ENCODE peak calls at places on chromosomes 6 and 20, in six cellular contexts. L is HS-27A; D is CD4-positive, alpha-beta memory T cell; E is Kasumi-1; I is AG09319; V is small intestine. Q is an unnamed sample.
A peak's percentile ranks its signal among the peaks of the same experiment; 100 is the strongest.

GRCh38 chr20:46348231-46348803 is 40.0 kb upstream of the CDH22 start:
- DNase-seq in L (no peak), D (no peak), E (no peak), I (no peak), V (no peak), Q (no peak)

GRCh38 chr20:58718729-58719128 is 26.1 kb downstream of the NPEPL1 start:
- DNase-seq in L (no peak), D (no peak), E (no peak), I (no peak), V (no peak), Q (no peak)

GRCh38 chr6:10720229-10720959 is 2.5 kb upstream of the TMEM14C start:
- DNase-seq in L (no peak), D (peak; percentile 66), E (peak; percentile 28), I (no peak), V (peak; percentile 49), Q (peak; percentile 24)

GRCh38 chr20:32215147-32215546 is 7.5 kb downstream of the POFUT1 start:
- DNase-seq in L (no peak), D (no peak), E (no peak), I (no peak), V (no peak), Q (no peak)

GRCh38 chr20:11076434-11076833 is 402.6 kb upstream of the JAG1 start:
- DNase-seq in L (no peak), D (no peak), E (no peak), I (no peak), V (no peak), Q (no peak)

GRCh38 chr6:77466055-77467028 is 3.1 kb upstream of the HTR1B start:
- DNase-seq in L (no peak), D (peak; percentile 11), E (peak; percentile 44), I (no peak), V (peak; percentile 51), Q (peak; percentile 20)

GRCh38 chr20:64106981-64107735 is at the start of gene NPBWR2:
- DNase-seq in L (no peak), D (no peak), E (no peak), I (no peak), V (no peak), Q (no peak)

GRCh38 chr6:12508553-12508952 is 208.0 kb upstream of the PHACTR1 start:
- DNase-seq in L (no peak), D (no peak), E (no peak), I (no peak), V (no peak), Q (no peak)

GRCh38 chr6:53496797-53497196 is 48.1 kb downstream of the GCLC start:
- DNase-seq in L (no peak), D (no peak), E (no peak), I (peak; percentile 40), V (no peak), Q (no peak)

GRCh38 chr6:10676403-10676802 is 18.0 kb downstream of the C6orf52 start:
- DNase-seq in L (no peak), D (no peak), E (no peak), I (no peak), V (no peak), Q (no peak)

GRCh38 chr6:88166493-88166900 is 350 bp upstream of the CNR1 start:
- DNase-seq in L (no peak), D (no peak), E (no peak), I (no peak), V (no peak), Q (no peak)

GRCh38 chr20:38083338-38084048 is 49.9 kb downstream of the RPRD1B start:
- DNase-seq in L (no peak), D (no peak), E (no peak), I (no peak), V (no peak), Q (no peak)

GRCh38 chr20:49569403-49570115 is 1.6 kb upstream of the PTGIS start:
- DNase-seq in L (no peak), D (no peak), E (no peak), I (no peak), V (no peak), Q (no peak)

GRCh38 chr20:49405062-49405683 is 77.3 kb downstream of the KCNB1 start:
- DNase-seq in L (no peak), D (no peak), E (no peak), I (no peak), V (no peak), Q (no peak)

GRCh38 chr20:24465168-24465567 is 4.3 kb upstream of the SYNDIG1 start:
- DNase-seq in L (no peak), D (no peak), E (no peak), I (no peak), V (no peak), Q (no peak)

GRCh38 chr6:90144396-90144795 is 152.2 kb downstream of the BACH2 start:
- DNase-seq in L (no peak), D (no peak), E (no peak), I (no peak), V (no peak), Q (no peak)

GRCh38 chr6:125812394-125813231 is 21.9 kb downstream of the NCOA7 start:
- DNase-seq in L (peak; percentile 89), D (no peak), E (no peak), I (peak; percentile 88), V (peak; percentile 41), Q (no peak)

GRCh38 chr20:21265457-21266190 is 37.5 kb upstream of the XRN2 start:
- DNase-seq in L (no peak), D (no peak), E (no peak), I (no peak), V (no peak), Q (no peak)

Q was measured in HepG2.